ENCODE peak calls at places on chromosomes 13 and 19, in four cellular contexts. S is GM12878, J is HepG2, O is K562. U is an unnamed sample.

GRCh38 chr13:60745343-60745742 is 348.3 kb downstream of the TDRD3 start:
- DNase-seq in S (no peak), J (no peak), O (no peak), U (no peak)

GRCh38 chr19:44735011-44735410 is 13.5 kb upstream of the BCL3 start:
- DNase-seq in S (no peak), J (no peak), O (no peak), U (no peak)

GRCh38 chr13:85347251-85347650 is 452.0 kb downstream of the SLITRK6 start:
- DNase-seq in S (no peak), J (no peak), O (no peak), U (no peak)

GRCh38 chr19:4987286-4987685 is 18.4 kb downstream of the KDM4B start:
- DNase-seq in S (no peak), J (no peak), O (peak; percentile 66), U (no peak)

GRCh38 chr13:82636119-82636518 is 1246.2 kb downstream of the SLITRK1 start:
- DNase-seq in S (no peak), J (no peak), O (no peak), U (no peak)

GRCh38 chr13:108154421-108154858 is 60.9 kb downstream of the LIG4 start:
- DNase-seq in S (no peak), J (peak; percentile 95), O (no peak), U (no peak)

GRCh38 chr13:42272115-42272756 is at the start of gene AKAP11:
- DNase-seq in S (no peak), J (peak; percentile 15), O (peak; percentile 52), U (peak; percentile 65)

GRCh38 chr13:29566864-29567263 is 28.6 kb downstream of the SLC7A1 start:
- DNase-seq in S (no peak), J (no peak), O (no peak), U (no peak)

GRCh38 chr13:84831666-84832657 is 949.7 kb upstream of the SLITRK1 start:
- DNase-seq in S (no peak), J (no peak), O (no peak), U (no peak)

GRCh38 chr13:63636231-63636993 is 2220.8 kb upstream of the PCDH20 start:
- DNase-seq in S (peak; percentile 8), J (no peak), O (no peak), U (peak; percentile 45)

GRCh38 chr13:60583196-60583908 is 186.3 kb downstream of the TDRD3 start:
- DNase-seq in S (no peak), J (peak; percentile 13), O (no peak), U (no peak)

GRCh38 chr13:43830481-43830873 is 43.7 kb upstream of the ENOX1 start:
- DNase-seq in S (no peak), J (no peak), O (no peak), U (no peak)

GRCh38 chr13:50378513-50378970 is 363.3 kb downstream of the KCNRG start:
- DNase-seq in S (no peak), J (no peak), O (no peak), U (no peak)

GRCh38 chr13:87107626-87108025 is 563.5 kb upstream of the SLITRK5 start:
- DNase-seq in S (no peak), J (no peak), O (no peak), U (no peak)

GRCh38 chr13:52599037-52599852 is 43.0 kb upstream of the HNRNPA1L2 start:
- DNase-seq in S (no peak), J (no peak), O (no peak), U (peak; percentile 92)

GRCh38 chr13:106104281-106104901 is 431.1 kb downstream of the EFNB2 start:
- DNase-seq in S (no peak), J (no peak), O (no peak), U (peak; percentile 83)

GRCh38 chr19:53388168-53388567 is 6.8 kb upstream of the ZNF765 start:
- DNase-seq in S (no peak), J (no peak), O (no peak), U (no peak)

GRCh38 chr13:49996951-49997895 is at the start of gene TRIM13:
- DNase-seq in S (peak; percentile 48), J (peak; percentile 79), O (peak; percentile 90), U (peak; percentile 93)

GRCh38 chr19:40907968-40908735 is 26.1 kb upstream of the CYP2A7 start:
- DNase-seq in S (no peak), J (no peak), O (peak; percentile 59), U (no peak)

GRCh38 chr19:850979-851335 is 1.1 kb upstream of the ELANE start:
- DNase-seq in S (no peak), J (no peak), O (no peak), U (no peak)
- TF ChIP-seq MYC in S (no peak), J (no peak), O (no peak), U (no peak)

DNA sequence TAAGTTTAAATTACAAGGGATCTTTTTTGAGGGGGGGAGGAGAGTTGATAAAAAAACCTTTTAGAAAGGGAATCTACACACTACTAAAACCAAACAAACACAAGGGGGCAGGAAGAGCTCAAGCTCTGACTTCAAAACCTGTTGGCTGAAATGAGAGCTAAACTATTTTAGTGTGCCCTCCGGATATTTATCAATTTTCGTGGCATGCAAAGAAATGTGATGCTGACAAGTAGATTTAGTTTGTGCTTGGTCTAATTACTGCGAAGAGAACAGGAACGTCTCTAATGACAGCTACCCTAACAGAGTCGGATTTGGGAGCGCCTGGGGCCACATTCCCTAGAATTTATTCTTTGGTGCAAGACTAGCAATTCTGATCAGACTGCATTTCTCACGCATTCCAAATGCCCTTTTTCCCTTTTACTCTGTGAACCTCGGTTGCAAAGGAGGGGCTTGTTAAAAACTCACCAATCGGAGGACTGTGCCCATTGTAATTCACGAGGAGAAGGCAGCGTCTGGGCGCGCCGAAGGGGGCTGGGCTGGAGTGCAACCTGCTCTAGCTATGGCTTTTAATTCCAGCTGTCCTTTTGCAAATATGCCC is 804 bp upstream of the FREM2 start:
- DNase-seq in S (no peak), J (no peak), O (peak; percentile 5), U (no peak)
- TF ChIP-seq POLR2AphosphoS5 in S (no peak), J (no peak), O (no peak), U (no peak)

GRCh38 chr19:42280761-42281174 is 11.7 kb downstream of the CIC start:
- DNase-seq in S (no peak), J (no peak), O (peak; percentile 67), U (peak; percentile 39)
- TF ChIP-seq MYC in S (no peak), J (no peak), O (no peak), U (no peak)

DNA sequence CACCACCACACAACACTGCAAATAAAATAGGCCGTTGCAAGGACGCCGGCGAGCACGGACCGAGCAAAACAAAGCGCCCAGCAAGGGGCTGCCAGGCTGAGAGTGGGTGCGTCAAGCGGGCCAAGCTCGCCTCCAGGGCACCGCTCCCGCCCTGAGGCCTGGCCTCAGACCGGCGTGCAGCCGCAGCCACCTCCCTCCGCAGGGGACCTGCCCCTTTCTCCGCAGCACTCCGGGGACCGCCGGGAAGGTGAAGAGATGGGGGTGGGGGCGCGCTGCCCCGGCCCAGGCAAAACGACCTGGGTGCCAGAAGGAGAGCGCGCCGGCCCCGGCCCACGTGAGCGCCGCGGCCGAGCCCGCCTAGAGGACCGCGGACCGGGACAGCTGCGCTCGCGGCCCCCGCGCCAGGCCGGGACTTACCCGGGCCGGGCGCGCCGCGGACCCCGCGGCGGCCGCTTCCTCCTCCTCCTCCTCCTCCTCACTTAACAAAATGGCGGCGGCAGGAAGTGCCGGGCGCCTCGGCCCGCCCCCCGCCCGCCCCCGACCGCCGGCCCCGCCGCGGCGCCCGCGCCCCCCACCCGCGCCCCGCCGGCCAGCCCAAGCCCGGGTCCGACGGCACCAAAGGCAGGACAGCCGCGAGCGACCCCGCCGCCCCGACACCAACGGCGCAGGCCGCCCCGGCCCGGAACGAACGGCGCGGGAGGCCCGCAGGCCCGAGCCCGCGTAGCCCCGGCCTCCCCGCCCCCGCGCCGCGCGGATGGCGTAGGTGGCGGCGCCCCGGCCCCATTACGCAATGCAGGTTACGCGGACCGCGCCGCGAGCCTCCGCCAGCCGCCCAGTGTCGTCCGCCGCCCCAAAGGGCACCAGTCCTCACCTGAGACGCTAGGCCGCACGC is 674 bp downstream of the BRD4 start:
- DNase-seq in S (no peak), J (no peak), O (peak; percentile 74), U (no peak)
- TF ChIP-seq POLR2AphosphoS5 in S (peak; percentile 3), J (no peak), O (no peak), U (no peak)

DNA sequence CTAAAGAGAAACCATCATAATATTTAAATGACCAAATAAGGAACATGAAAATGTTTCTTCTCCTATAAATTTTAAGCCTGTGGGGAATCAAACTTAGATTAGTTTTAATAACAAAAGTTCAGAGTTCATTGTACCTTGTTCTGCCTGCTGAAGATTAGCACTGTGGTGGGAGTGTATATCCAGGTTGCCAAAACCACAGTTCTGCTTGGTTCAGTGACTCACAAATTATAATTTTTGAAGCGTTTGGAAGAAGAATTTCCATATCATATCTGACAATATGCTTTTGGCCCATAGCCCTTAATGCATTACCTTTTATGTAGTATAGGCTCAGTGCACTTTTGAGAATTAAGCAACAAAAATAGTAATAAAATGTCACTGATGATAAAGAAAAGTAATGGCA is 545.2 kb downstream of the GPC6 start:
- DNase-seq in S (no peak), J (no peak), O (no peak), U (no peak)
- TF ChIP-seq MYC in S (no peak), J (no peak), O (no peak), U (no peak)

GRCh38 chr19:6204866-6205723 is 69.6 kb downstream of the ACSBG2 start:
- DNase-seq in S (no peak), J (peak; percentile 25), O (no peak), U (no peak)
- TF ChIP-seq POLR2AphosphoS5 in S (no peak), J (no peak), O (no peak), U (no peak)

GRCh38 chr13:56558698-56559320 is 581.9 kb upstream of the PRR20A start:
- DNase-seq in S (no peak), J (no peak), O (no peak), U (no peak)

DNA sequence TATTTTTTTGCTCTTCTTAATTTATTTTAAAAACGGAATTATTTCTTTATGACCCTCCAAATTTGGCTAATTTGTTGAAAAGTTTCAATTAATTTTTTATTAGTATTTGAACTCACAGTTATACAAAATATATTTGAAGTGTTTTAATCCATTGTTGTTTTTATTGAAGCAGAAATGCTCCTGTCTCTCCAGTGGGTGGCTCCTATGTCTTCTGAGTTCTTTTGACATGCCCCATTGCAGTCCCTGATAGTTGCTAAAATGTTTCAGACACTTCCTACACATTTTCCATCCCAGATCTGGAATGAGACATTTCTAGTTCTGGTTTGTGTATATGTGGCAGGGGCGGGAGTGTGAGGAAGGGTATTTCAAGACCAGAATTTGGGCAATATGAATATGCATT is 579.4 kb upstream of the PRR20A start:
- DNase-seq in S (no peak), J (no peak), O (peak; percentile 0), U (peak; percentile 35)
- TF ChIP-seq MYC in S (no peak), J (no peak), O (no peak), U (no peak)

GRCh38 chr13:36819064-36819810 is at the start of gene RFXAP:
- DNase-seq in S (peak; percentile 51), J (peak; percentile 74), O (peak; percentile 89), U (peak; percentile 88)
- TF ChIP-seq POLR2AphosphoS5 in S (peak; percentile 55), J (peak; percentile 76), O (no peak), U (peak; percentile 59)

GRCh38 chr19:50510700-50511068 is 307 bp downstream of the JOSD2 start:
- DNase-seq in S (no peak), J (no peak), O (no peak), U (no peak)

GRCh38 chr19:50510121-50510670 is 795 bp downstream of the JOSD2 start:
- DNase-seq in S (no peak), J (no peak), O (no peak), U (no peak)

GRCh38 chr19:50508850-50509190 is 2.2 kb downstream of the JOSD2 start:
- DNase-seq in S (no peak), J (no peak), O (no peak), U (no peak)

GRCh38 chr19:50511069-50511822 is at the start of gene JOSD2:
- DNase-seq in S (peak; percentile 94), J (peak; percentile 85), O (peak; percentile 100), U (peak; percentile 99)

GRCh38 chr19:50509366-50509765 is 1.6 kb downstream of the JOSD2 start:
- DNase-seq in S (no peak), J (no peak), O (peak; percentile 68), U (no peak)
- TF ChIP-seq MYC in S (no peak), J (no peak), O (no peak), U (no peak)